ENCODE peak calls at places on chromosomes 3 and 15, in four cellular contexts. One of them, this sample, is unnamed.

GRCh38 chr3:61946925-61947324 is 385.6 kb downstream of the PTPRG start:
- DNase-seq in omental fat pad: no peak
- DNase-seq in fibroblast of the conjunctiva: no peak
- DNase-seq in KG1: no peak
- DNase-seq in this sample: no peak

GRCh38 chr15:68384451-68385239 is 47.3 kb downstream of the ITGA11 start:
- DNase-seq in omental fat pad: no peak
- DNase-seq in fibroblast of the conjunctiva: peak
- DNase-seq in KG1: no peak
- DNase-seq in this sample: no peak

GRCh38 chr3:148896062-148896461 is 31.0 kb downstream of the CPA3 start:
- DNase-seq in omental fat pad: no peak
- DNase-seq in fibroblast of the conjunctiva: no peak
- DNase-seq in KG1: no peak
- DNase-seq in this sample: no peak

GRCh38 chr3:113148307-113148703 is 63.1 kb upstream of the BOC start:
- DNase-seq in omental fat pad: no peak
- DNase-seq in fibroblast of the conjunctiva: peak
- DNase-seq in KG1: no peak
- DNase-seq in this sample: no peak

GRCh38 chr3:110567032-110567431 is 504.6 kb upstream of the NECTIN3 start:
- DNase-seq in omental fat pad: no peak
- DNase-seq in fibroblast of the conjunctiva: no peak
- DNase-seq in KG1: no peak
- DNase-seq in this sample: no peak

GRCh38 chr15:76730262-76730661 is 174.9 kb downstream of the SCAPER start:
- DNase-seq in omental fat pad: no peak
- DNase-seq in fibroblast of the conjunctiva: no peak
- DNase-seq in KG1: no peak
- DNase-seq in this sample: no peak

GRCh38 chr3:156666073-156666472 is 8.3 kb upstream of the TIPARP start:
- DNase-seq in omental fat pad: no peak
- DNase-seq in fibroblast of the conjunctiva: no peak
- DNase-seq in KG1: no peak
- DNase-seq in this sample: no peak

GRCh38 chr3:38758557-38758956 is 57.5 kb downstream of the SCN10A start:
- DNase-seq in omental fat pad: no peak
- DNase-seq in fibroblast of the conjunctiva: no peak
- DNase-seq in KG1: no peak
- DNase-seq in this sample: no peak

GRCh38 chr3:50254577-50255250 is 14.2 kb upstream of the SEMA3B start:
- DNase-seq in omental fat pad: no peak
- DNase-seq in fibroblast of the conjunctiva: no peak
- DNase-seq in KG1: no peak
- DNase-seq in this sample: no peak

GRCh38 chr3:50806806-50807205 is 132.1 kb downstream of the DOCK3 start:
- DNase-seq in omental fat pad: no peak
- DNase-seq in fibroblast of the conjunctiva: no peak
- DNase-seq in KG1: no peak
- DNase-seq in this sample: no peak

GRCh38 chr3:23324745-23325144 is 121.6 kb downstream of the UBE2E2 start:
- DNase-seq in omental fat pad: no peak
- DNase-seq in fibroblast of the conjunctiva: peak
- DNase-seq in KG1: no peak
- DNase-seq in this sample: peak

GRCh38 chr15:86611392-86612040 is 531.8 kb downstream of the AGBL1 start:
- DNase-seq in omental fat pad: no peak
- DNase-seq in fibroblast of the conjunctiva: no peak
- DNase-seq in KG1: no peak
- DNase-seq in this sample: no peak

GRCh38 chr15:85403745-85404144 is 23.3 kb downstream of the AKAP13 start:
- DNase-seq in omental fat pad: no peak
- DNase-seq in fibroblast of the conjunctiva: peak
- DNase-seq in KG1: no peak
- DNase-seq in this sample: no peak

GRCh38 chr15:79643393-79643792 is 211.3 kb downstream of the MINAR1 start:
- DNase-seq in omental fat pad: no peak
- DNase-seq in fibroblast of the conjunctiva: no peak
- DNase-seq in KG1: no peak
- DNase-seq in this sample: no peak

GRCh38 chr3:157282261-157283191 is 122.6 kb upstream of the CCNL1 start:
- DNase-seq in omental fat pad: no peak
- DNase-seq in fibroblast of the conjunctiva: peak
- DNase-seq in KG1: no peak
- DNase-seq in this sample: no peak

GRCh38 chr15:29937956-29938355 is 115.7 kb upstream of the TJP1 start:
- DNase-seq in omental fat pad: no peak
- DNase-seq in fibroblast of the conjunctiva: no peak
- DNase-seq in KG1: no peak
- DNase-seq in this sample: no peak

GRCh38 chr3:15892828-15893227 is 95.0 kb upstream of the ANKRD28 start:
- DNase-seq in omental fat pad: no peak
- DNase-seq in fibroblast of the conjunctiva: no peak
- DNase-seq in KG1: no peak
- DNase-seq in this sample: no peak

GRCh38 chr3:23455775-23456174 is 252.6 kb downstream of the UBE2E2 start:
- DNase-seq in omental fat pad: no peak
- DNase-seq in fibroblast of the conjunctiva: peak
- DNase-seq in KG1: no peak
- DNase-seq in this sample: no peak

GRCh38 chr15:70063992-70064379 is 33.7 kb downstream of the TLE3 start:
- DNase-seq in omental fat pad: no peak
- DNase-seq in fibroblast of the conjunctiva: no peak
- DNase-seq in KG1: no peak
- DNase-seq in this sample: no peak

GRCh38 chr3:23810342-23811116 is 4.8 kb downstream of the UBE2E1 start:
- DNase-seq in omental fat pad: no peak
- DNase-seq in fibroblast of the conjunctiva: no peak
- DNase-seq in KG1: no peak
- DNase-seq in this sample: peak

GRCh38 chr3:119559441-119559963 is at the start of gene CD80:
- DNase-seq in omental fat pad: no peak
- DNase-seq in fibroblast of the conjunctiva: peak
- DNase-seq in KG1: no peak
- DNase-seq in this sample: peak

GRCh38 chr3:147816770-147817169 is 407.6 kb downstream of the ZIC1 start:
- DNase-seq in omental fat pad: peak
- DNase-seq in fibroblast of the conjunctiva: peak
- DNase-seq in KG1: no peak
- DNase-seq in this sample: no peak

GRCh38 chr3:5576277-5577011 is 388.9 kb downstream of the EDEM1 start:
- DNase-seq in omental fat pad: no peak
- DNase-seq in fibroblast of the conjunctiva: no peak
- DNase-seq in KG1: no peak
- DNase-seq in this sample: no peak

This sample was measured in GF-D8.